ENCODE peak calls at places on chromosomes 12 and 14, in four cellular contexts. C, O, Z and I are unnamed samples.

GRCh38 chr12:12592930-12593329 is 18.7 kb upstream of the CREBL2 start:
- DNase-seq in Z (no peak), C (no peak), O (no peak), I (no peak)

GRCh38 chr14:104390941-104391901 is 188.3 kb upstream of the C14orf180 start:
- DNase-seq in C (no peak), O (no peak), Z (peak), I (no peak)

GRCh38 chr14:101473045-101473729 is 88.1 kb upstream of the DIO3 start:
- DNase-seq in Z (peak), C (no peak), O (no peak), I (no peak)

GRCh38 chr12:115710104-115710564 is 567.4 kb downstream of the MED13L start:
- DNase-seq in O (no peak), C (no peak), Z (no peak), I (no peak)

GRCh38 chr12:15856097-15856982 is 25.8 kb upstream of the STRAP start:
- DNase-seq in Z (no peak), O (no peak), C (no peak), I (no peak)

GRCh38 chr12:120457133-120457532 is 10.9 kb downstream of the GATC start:
- DNase-seq in Z (no peak), C (peak), O (no peak), I (no peak)

GRCh38 chr12:106866426-106867080 is 89.2 kb upstream of the TMEM263 start:
- DNase-seq in O (no peak), C (no peak), Z (no peak), I (no peak)

GRCh38 chr12:89821901-89822300 is 113.3 kb upstream of the ATP2B1 start:
- DNase-seq in O (no peak), Z (no peak), C (no peak), I (no peak)

GRCh38 chr14:65958664-65959562 is 527.3 kb upstream of the CCDC196 start:
- DNase-seq in Z (no peak), O (no peak), C (peak), I (no peak)

GRCh38 chr12:43776498-43776897 is 17.7 kb downstream of the IRAK4 start:
- DNase-seq in C (peak), Z (no peak), O (no peak), I (no peak)

DNA sequence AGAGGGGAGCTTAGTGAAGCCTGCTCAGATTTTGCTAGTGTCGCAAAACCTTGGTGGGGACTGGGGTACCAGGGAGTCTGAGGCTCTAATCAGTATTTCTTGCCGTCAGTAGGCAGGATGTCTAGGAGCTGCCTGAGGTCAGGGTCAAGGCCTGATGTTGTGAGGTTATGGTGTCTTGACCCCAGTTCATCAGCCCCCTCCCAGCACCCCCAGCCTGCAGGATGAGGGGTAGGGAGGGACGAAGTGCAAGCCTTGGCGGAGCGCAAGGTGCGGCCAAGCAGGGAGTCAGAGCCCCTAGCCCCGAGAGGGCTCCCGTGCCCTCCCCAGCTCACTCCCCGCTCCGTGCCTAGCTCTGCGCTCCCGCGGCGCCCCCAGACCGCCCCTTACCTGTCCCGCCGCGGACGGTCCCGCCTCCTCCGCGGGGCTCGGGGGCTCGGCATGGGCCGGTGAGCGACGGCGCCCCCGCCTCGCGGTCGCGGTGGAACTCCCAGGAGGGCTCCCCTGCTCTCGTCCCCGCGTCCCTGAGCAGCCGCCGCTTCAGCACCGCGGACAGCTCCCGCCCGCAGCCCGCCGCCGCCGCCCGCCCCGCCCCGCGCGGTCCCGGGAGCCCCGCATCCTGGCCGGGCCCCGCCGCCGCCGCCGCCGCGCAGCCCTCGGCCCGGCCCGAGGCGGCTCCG is 347 bp downstream of the SYNDIG1L start:
- DNase-seq in C (peak), O (no peak), Z (peak), I (no peak)
- H3K4me3 ChIP-seq in C (peak), O (no peak), Z (no peak), I (no peak)

GRCh38 chr12:56599797-56600196 is 30.3 kb downstream of the BAZ2A start:
- DNase-seq in C (no peak), Z (no peak), O (no peak), I (no peak)

GRCh38 chr12:56599041-56599440 is 31.1 kb downstream of the BAZ2A start:
- DNase-seq in Z (no peak), C (no peak), O (no peak), I (no peak)

GRCh38 chr12:56602239-56602638 is 27.9 kb downstream of the BAZ2A start:
- DNase-seq in O (no peak), C (no peak), Z (no peak), I (peak)

GRCh38 chr12:56600753-56601152 is 29.4 kb downstream of the BAZ2A start:
- DNase-seq in Z (no peak), C (no peak), O (no peak), I (no peak)

GRCh38 chr12:56601503-56601902 is 28.6 kb downstream of the BAZ2A start:
- DNase-seq in O (no peak), C (peak), Z (no peak), I (no peak)
- TF ChIP-seq CTCF in O (peak), C (peak), Z (no peak), I (peak)

GRCh38 chr14:93059917-93060545 is 55.7 kb downstream of the ITPK1 start:
- DNase-seq in Z (no peak), C (peak), O (no peak), I (no peak)
- H3K4me3 ChIP-seq in Z (no peak), C (no peak), O (no peak), I (no peak)

DNA sequence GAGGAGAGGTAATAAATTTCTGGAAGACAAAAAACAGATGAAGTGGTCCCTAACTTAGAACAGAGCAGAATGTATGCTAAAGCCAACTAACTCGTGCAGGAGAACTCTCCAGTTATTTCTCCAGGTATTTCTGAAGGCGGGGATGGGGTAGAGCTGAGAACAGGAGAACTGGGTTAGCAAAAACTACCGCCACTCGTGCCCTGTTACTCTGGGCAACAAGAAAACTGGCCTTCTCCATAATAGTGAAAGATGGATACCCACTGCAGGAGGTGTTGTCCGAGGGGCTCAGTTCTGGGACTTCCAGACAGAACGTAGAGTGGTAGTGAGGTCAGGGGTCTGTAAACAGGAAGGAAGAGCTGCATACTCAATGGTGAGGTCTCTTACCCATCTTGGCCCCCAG is 187.3 kb upstream of the FRMD6 start:
- DNase-seq in O (no peak), C (no peak), Z (no peak), I (no peak)
- TF ChIP-seq CTCF in O (no peak), C (no peak), Z (no peak), I (no peak)

DNA sequence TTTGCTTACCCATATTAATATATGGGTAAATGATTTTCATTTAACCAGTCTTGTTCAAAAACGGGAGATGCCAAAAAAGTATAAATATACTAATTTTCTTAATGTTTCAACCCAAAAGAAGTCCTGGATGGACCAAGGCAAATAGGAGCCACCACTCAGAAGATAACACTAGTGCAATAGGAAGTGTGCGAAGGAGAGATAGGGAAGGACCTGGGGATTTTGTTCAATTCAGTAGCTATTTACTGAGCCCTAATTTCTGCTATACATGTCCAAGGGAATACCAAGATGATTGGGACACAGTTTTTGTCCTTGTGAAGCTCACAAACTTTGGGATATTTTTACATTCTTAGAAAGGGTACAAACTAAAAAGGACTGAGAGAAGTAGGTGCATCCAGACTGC is 1.5 kb downstream of the CMAS start:
- DNase-seq in Z (no peak), C (no peak), O (no peak), I (no peak)
- H3K4me3 ChIP-seq in Z (no peak), C (peak), O (no peak), I (no peak)

GRCh38 chr12:102095677-102096263 is 24.1 kb downstream of the NUP37 start:
- DNase-seq in Z (no peak), O (no peak), C (peak), I (no peak)
- TF ChIP-seq CTCF in Z (peak), O (peak), C (peak), I (peak)

GRCh38 chr12:57936513-57936883 is 4.9 kb upstream of the ATP23 start:
- DNase-seq in Z (no peak), O (no peak), C (no peak), I (no peak)
- H3K4me3 ChIP-seq in Z (peak), O (no peak), C (peak), I (peak)

DNA sequence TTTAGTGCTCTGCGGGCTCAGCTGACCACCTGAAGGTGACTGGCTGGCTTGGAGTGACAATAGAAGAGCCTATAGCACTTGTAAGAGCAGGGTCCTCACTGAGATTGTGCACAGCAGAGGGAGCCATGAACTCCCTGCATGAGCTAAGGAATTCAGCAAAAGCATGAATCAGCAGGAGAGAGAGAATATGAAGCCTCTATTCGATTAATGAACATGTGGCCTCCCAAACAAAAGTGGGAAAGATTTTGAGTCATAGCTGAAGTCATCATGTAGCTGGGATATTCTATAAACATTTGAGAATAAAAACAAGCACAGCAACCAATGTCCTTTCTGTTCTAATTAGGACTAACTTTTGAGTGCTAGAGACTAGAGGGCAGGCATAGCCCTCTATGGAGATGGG is 626.6 kb downstream of the DIO2 start:
- DNase-seq in C (no peak), Z (no peak), O (peak), I (peak)
- TF ChIP-seq CTCF in C (peak), Z (no peak), O (peak), I (peak)

GRCh38 chr14:69631509-69631908 is 20.1 kb downstream of the SUSD6 start:
- DNase-seq in Z (no peak), C (no peak), O (no peak), I (no peak)
- H3K4me3 ChIP-seq in Z (no peak), C (no peak), O (no peak), I (no peak)